ENCODE peak calls at places on chromosomes 1 and 21, in eight cellular contexts. K, C, W, F, Y, O, R and B are unnamed samples.

GRCh38 chr1:21110163-21110562 is 66.5 kb downstream of the EIF4G3 start:
- DNase-seq in K (no peak), C (no peak), W (no peak), F (no peak), Y (no peak), O (no peak), R (no peak), B (no peak)

GRCh38 chr1:48674641-48675040 is 102.0 kb downstream of the BEND5 start:
- DNase-seq in K (no peak), C (peak; percentile 38), W (peak; percentile 40), F (no peak), Y (peak; percentile 35), O (no peak), R (no peak), B (peak; percentile 0)

GRCh38 chr1:193105821-193106177 is 585 bp upstream of the GLRX2 start:
- DNase-seq in K (no peak), C (no peak), W (no peak), F (no peak), Y (no peak), O (no peak), R (no peak), B (no peak)

GRCh38 chr1:88922214-88922613 is 30.8 kb upstream of the GTF2B start:
- DNase-seq in K (no peak), C (no peak), W (no peak), F (no peak), Y (no peak), O (no peak), R (no peak), B (no peak)

GRCh38 chr21:44391345-44392091 is 38.1 kb downstream of the TRPM2 start:
- DNase-seq in K (no peak), C (no peak), W (no peak), F (peak; percentile 32), Y (no peak), O (no peak), R (no peak), B (peak; percentile 63)

GRCh38 chr1:109275706-109276345 is 7.1 kb downstream of the PSRC1 start:
- DNase-seq in K (no peak), C (peak; percentile 32), W (peak; percentile 25), F (no peak), Y (peak; percentile 75), O (no peak), R (no peak), B (no peak)

GRCh38 chr1:169112241-169112640 is 5.8 kb downstream of the ATP1B1 start:
- DNase-seq in K (no peak), C (no peak), W (no peak), F (peak; percentile 63), Y (peak; percentile 34), O (no peak), R (no peak), B (no peak)

GRCh38 chr1:5990913-5991783 is 1.1 kb downstream of the NPHP4 start:
- DNase-seq in K (peak; percentile 51), C (peak; percentile 15), W (peak; percentile 67), F (peak; percentile 20), Y (peak; percentile 21), O (peak; percentile 38), R (peak; percentile 39), B (peak; percentile 17)

GRCh38 chr21:35980821-35981220 is 79.5 kb downstream of the SETD4 start:
- DNase-seq in K (no peak), C (no peak), W (no peak), F (no peak), Y (no peak), O (no peak), R (no peak), B (no peak)

GRCh38 chr1:7873801-7874795 is 21.2 kb upstream of the UTS2 start:
- DNase-seq in K (no peak), C (no peak), W (no peak), F (no peak), Y (no peak), O (no peak), R (no peak), B (no peak)

GRCh38 chr1:56330400-56331026 is 248.8 kb downstream of the PLPP3 start:
- DNase-seq in K (no peak), C (peak; percentile 56), W (peak; percentile 79), F (no peak), Y (peak; percentile 84), O (no peak), R (no peak), B (peak; percentile 7)

GRCh38 chr1:173206816-173207595 is at the start of gene TNFSF4:
- DNase-seq in K (no peak), C (peak; percentile 42), W (no peak), F (peak; percentile 94), Y (peak; percentile 43), O (peak; percentile 31), R (peak; percentile 47), B (peak; percentile 92)

GRCh38 chr1:168939131-168939946 is 167.2 kb upstream of the ATP1B1 start:
- DNase-seq in K (no peak), C (no peak), W (no peak), F (no peak), Y (no peak), O (no peak), R (no peak), B (no peak)

GRCh38 chr1:48236716-48237470 is 14.4 kb downstream of the SLC5A9 start:
- DNase-seq in K (no peak), C (peak; percentile 44), W (peak; percentile 56), F (peak; percentile 37), Y (peak; percentile 35), O (no peak), R (no peak), B (peak; percentile 65)

GRCh38 chr1:90580176-90580575 is 136.9 kb downstream of the BARHL2 start:
- DNase-seq in K (no peak), C (no peak), W (no peak), F (no peak), Y (no peak), O (no peak), R (no peak), B (no peak)

GRCh38 chr1:46718727-46719622 is at the start of gene EFCAB14:
- DNase-seq in K (peak; percentile 100), C (peak; percentile 86), W (peak; percentile 94), F (peak; percentile 99), Y (peak; percentile 85), O (peak; percentile 100), R (peak; percentile 99), B (peak; percentile 88)

GRCh38 chr1:61165402-61165801 is 83.0 kb downstream of the NFIA start:
- DNase-seq in K (no peak), C (no peak), W (no peak), F (no peak), Y (no peak), O (no peak), R (no peak), B (no peak)

GRCh38 chr1:205570796-205571537 is 60.8 kb downstream of the ELK4 start:
- DNase-seq in K (no peak), C (no peak), W (no peak), F (no peak), Y (no peak), O (no peak), R (no peak), B (no peak)

GRCh38 chr1:110798691-110799256 is 74.2 kb upstream of the CD53 start:
- DNase-seq in K (no peak), C (no peak), W (no peak), F (no peak), Y (no peak), O (no peak), R (no peak), B (no peak)

GRCh38 chr21:17492415-17493168 is 20.3 kb upstream of the CXADR start:
- DNase-seq in K (no peak), C (peak; percentile 34), W (no peak), F (no peak), Y (no peak), O (no peak), R (no peak), B (no peak)

GRCh38 chr1:154351363-154352068 is 26.2 kb downstream of the ATP8B2 start:
- DNase-seq in K (no peak), C (no peak), W (no peak), F (no peak), Y (no peak), O (no peak), R (no peak), B (no peak)

GRCh38 chr1:84870591-84870990 is 22.4 kb downstream of the LPAR3 start:
- DNase-seq in K (no peak), C (no peak), W (no peak), F (no peak), Y (no peak), O (no peak), R (no peak), B (no peak)

GRCh38 chr1:12761781-12762180 is 11.8 kb upstream of the PRAMEF12 start:
- DNase-seq in K (no peak), C (no peak), W (no peak), F (no peak), Y (no peak), O (no peak), R (no peak), B (no peak)

GRCh38 chr1:152960452-152961044 is 9.9 kb upstream of the SPRR4 start:
- DNase-seq in K (no peak), C (no peak), W (no peak), F (no peak), Y (no peak), O (no peak), R (no peak), B (no peak)

GRCh38 chr1:29677028-29678024 is 441.0 kb downstream of the PTPRU start:
- DNase-seq in K (no peak), C (peak; percentile 15), W (no peak), F (no peak), Y (no peak), O (no peak), R (no peak), B (no peak)

GRCh38 chr1:7450772-7451171 is 320.3 kb upstream of the VAMP3 start:
- DNase-seq in K (no peak), C (no peak), W (no peak), F (no peak), Y (no peak), O (no peak), R (no peak), B (no peak)

GRCh38 chr1:5611855-5612254 is 380.4 kb downstream of the NPHP4 start:
- DNase-seq in K (no peak), C (no peak), W (no peak), F (no peak), Y (no peak), O (no peak), R (no peak), B (no peak)

GRCh38 chr21:35189077-35189863 is 140.2 kb upstream of the RUNX1 start:
- DNase-seq in K (no peak), C (peak; percentile 95), W (peak; percentile 95), F (no peak), Y (peak; percentile 82), O (no peak), R (no peak), B (no peak)

GRCh38 chr1:194084755-194085154 is 898.3 kb upstream of the B3GALT2 start:
- DNase-seq in K (no peak), C (no peak), W (no peak), F (no peak), Y (no peak), O (no peak), R (no peak), B (no peak)

GRCh38 chr1:210328746-210329488 is at the start of gene HHAT:
- DNase-seq in K (peak; percentile 58), C (peak; percentile 72), W (peak; percentile 92), F (peak; percentile 92), Y (peak; percentile 67), O (peak; percentile 73), R (peak; percentile 60), B (peak; percentile 69)

GRCh38 chr1:241499910-241500309 is 19.6 kb downstream of the FH start:
- DNase-seq in K (no peak), C (peak; percentile 55), W (peak; percentile 67), F (peak; percentile 26), Y (peak; percentile 62), O (no peak), R (no peak), B (peak; percentile 32)

GRCh38 chr1:245270972-245271371 is 116.2 kb downstream of the KIF26B start:
- DNase-seq in K (no peak), C (no peak), W (no peak), F (no peak), Y (no peak), O (no peak), R (no peak), B (no peak)

GRCh38 chr21:43193088-43193650 is 24.4 kb downstream of the CRYAA start:
- DNase-seq in K (no peak), C (no peak), W (no peak), F (no peak), Y (no peak), O (no peak), R (no peak), B (no peak)

GRCh38 chr1:237041795-237042466 is at the start of gene RYR2:
- DNase-seq in K (no peak), C (no peak), W (no peak), F (peak; percentile 26), Y (no peak), O (no peak), R (peak; percentile 18), B (no peak)